ENCODE peak calls at places on chromosome 18, in seven cellular contexts. V is brain microvascular endothelial cell, L is GM23338, A is mammary epithelial cell, H is cardiac muscle cell, C is Peyer's patch, X is hepatocyte. T is an unnamed sample. For H3K27me3, the result is how much of the 10 kb centered on the place peaks cover.

GRCh38 chr18:75358928-75359327 is 68.6 kb downstream of the SMIM21 start:
- DNase-seq in V (no peak), L (no peak), A (no peak), H (no peak), C (no peak), X (no peak), T (no peak)

GRCh38 chr18:37403100-37403781 is 162.4 kb downstream of the CELF4 start:
- DNase-seq in V (peak), L (no peak), A (peak), H (peak), C (no peak), X (peak), T (no peak)

GRCh38 chr18:54269924-54270844 is 867 bp downstream of the POLI start:
- DNase-seq in V (peak), L (peak), A (peak), H (peak), C (peak), X (peak), T (no peak)

GRCh38 chr18:10235553-10235952 is 218.9 kb upstream of the APCDD1 start:
- DNase-seq in V (no peak), L (no peak), A (no peak), H (no peak), C (no peak), X (peak), T (no peak)

GRCh38 chr18:50573679-50574078 is 13.8 kb downstream of the MAPK4 start:
- DNase-seq in V (no peak), L (peak), A (no peak), H (no peak), C (no peak), X (no peak), T (no peak)

GRCh38 chr18:7600528-7601248 is 33.6 kb downstream of the PTPRM start:
- DNase-seq in V (no peak), L (no peak), A (no peak), H (no peak), C (no peak), X (no peak), T (no peak)

GRCh38 chr18:66749030-66749429 is 145.1 kb upstream of the CDH19 start:
- DNase-seq in V (peak), L (peak), A (no peak), H (peak), C (no peak), X (no peak), T (no peak)

GRCh38 chr18:9135912-9136314 is 668 bp upstream of the ANKRD12 start:
- DNase-seq in V (no peak), L (peak), A (peak), H (peak), C (no peak), X (peak), T (no peak)

GRCh38 chr18:10086458-10086857 is 172.6 kb downstream of the VAPA start:
- DNase-seq in V (no peak), L (no peak), A (peak), H (no peak), C (no peak), X (peak), T (no peak)

GRCh38 chr18:69844656-69845055 is 103.0 kb downstream of the CD226 start:
- DNase-seq in V (no peak), L (no peak), A (no peak), H (peak), C (no peak), X (no peak), T (no peak)

GRCh38 chr18:21853020-21853419 is 112.4 kb downstream of the MIB1 start:
- DNase-seq in V (peak), L (peak), A (no peak), H (peak), C (no peak), X (no peak), T (peak)

GRCh38 chr18:50820901-50821520 is 1.2 kb upstream of the MRO start:
- DNase-seq in V (no peak), L (no peak), A (no peak), H (no peak), C (no peak), X (no peak), T (no peak)

GRCh38 chr18:5628512-5629255 is 84.9 kb upstream of the EPB41L3 start:
- DNase-seq in V (no peak), L (peak), A (peak), H (peak), C (peak), X (peak), T (peak)

GRCh38 chr18:75544051-75544481 is 116.6 kb upstream of the SMIM21 start:
- DNase-seq in V (no peak), L (no peak), A (no peak), H (peak), C (no peak), X (no peak), T (no peak)

GRCh38 chr18:37429768-37430167 is 135.8 kb downstream of the CELF4 start:
- DNase-seq in V (no peak), L (peak), A (no peak), H (no peak), C (no peak), X (no peak), T (no peak)

GRCh38 chr18:73979742-73980141 is 167.9 kb downstream of the FBXO15 start:
- DNase-seq in V (no peak), L (no peak), A (peak), H (peak), C (no peak), X (no peak), T (no peak)

GRCh38 chr18:68679531-68679930 is 35.4 kb downstream of the TMX3 start:
- DNase-seq in V (no peak), L (no peak), A (no peak), H (peak), C (no peak), X (no peak), T (no peak)

GRCh38 chr18:39487932-39488331 is 1922.3 kb upstream of the CELF4 start:
- DNase-seq in V (no peak), L (no peak), A (no peak), H (no peak), C (no peak), X (peak), T (no peak)

GRCh38 chr18:57077786-57078552 is 68.9 kb upstream of the BOD1L2 start:
- DNase-seq in V (no peak), L (no peak), A (no peak), H (no peak), C (peak), X (no peak), T (peak)

GRCh38 chr18:21650301-21650700 is 38.2 kb downstream of the SNRPD1 start:
- DNase-seq in V (no peak), L (no peak), A (no peak), H (no peak), C (no peak), X (no peak), T (no peak)

GRCh38 chr18:55264108-55264507 is 304.8 kb upstream of the CCDC68 start:
- DNase-seq in V (no peak), L (peak), A (peak), H (peak), C (no peak), X (no peak), T (peak)

GRCh38 chr18:32213693-32214092 is 23.9 kb downstream of the MEP1B start:
- DNase-seq in V (no peak), L (no peak), A (no peak), H (no peak), C (no peak), X (peak), T (no peak)

GRCh38 chr18:61639886-61640285 is 252.9 kb downstream of the RNF152 start:
- DNase-seq in V (no peak), L (no peak), A (no peak), H (no peak), C (no peak), X (no peak), T (no peak)

GRCh38 chr18:7146067-7146466 is 28.5 kb upstream of the LAMA1 start:
- DNase-seq in V (no peak), L (no peak), A (peak), H (no peak), C (no peak), X (no peak), T (no peak)

GRCh38 chr18:44594779-44595467 is 85.8 kb upstream of the SETBP1 start:
- DNase-seq in V (peak), L (peak), A (peak), H (peak), C (no peak), X (no peak), T (no peak)

GRCh38 chr18:58960946-58961722 is 96.5 kb downstream of the ZNF532 start:
- DNase-seq in V (no peak), L (no peak), A (no peak), H (peak), C (no peak), X (no peak), T (no peak)

GRCh38 chr18:21865043-21865442 is 124.5 kb downstream of the MIB1 start:
- DNase-seq in V (no peak), L (no peak), A (no peak), H (no peak), C (no peak), X (no peak), T (no peak)

GRCh38 chr18:31506024-31506742 is 8.2 kb downstream of the DSG2 start:
- DNase-seq in V (peak), L (peak), A (no peak), H (peak), C (no peak), X (no peak), T (no peak)

GRCh38 chr18:13232060-13232917 is 13.7 kb downstream of the LDLRAD4 start:
- DNase-seq in V (no peak), L (peak), A (no peak), H (peak), C (peak), X (no peak), T (no peak)

GRCh38 chr18:59308201-59309014 is 10.0 kb downstream of the CPLX4 start:
- DNase-seq in V (peak), L (peak), A (peak), H (peak), C (peak), X (peak), T (peak)

GRCh38 chr18:63511285-63511684 is 30.9 kb upstream of the SERPINB12 start:
- DNase-seq in V (peak), L (peak), A (no peak), H (peak), C (no peak), X (peak), T (no peak)
- TF ChIP-seq CTCF in V (peak), L (peak), A (peak), H (peak), C (no peak), X (peak), T (peak)

GRCh38 chr18:63379639-63379962 is 12.6 kb upstream of the KDSR start:
- DNase-seq in V (no peak), L (no peak), A (no peak), H (no peak), C (no peak), X (no peak), T (no peak)
- H3K4me3 ChIP-seq in V (no peak), L (no peak), A (no peak), H (no peak), C (no peak), X (no peak), T (no peak)

GRCh38 chr18:11666176-11666575 is 22.9 kb upstream of the GNAL start:
- DNase-seq in V (no peak), L (no peak), A (no peak), H (no peak), C (no peak), X (no peak), T (no peak)

GRCh38 chr18:11665587-11665986 is 23.5 kb upstream of the GNAL start:
- DNase-seq in V (no peak), L (no peak), A (no peak), H (no peak), C (no peak), X (no peak), T (no peak)

GRCh38 chr18:11664286-11664685 is 24.8 kb upstream of the GNAL start:
- DNase-seq in V (no peak), L (no peak), A (no peak), H (no peak), C (no peak), X (no peak), T (no peak)

GRCh38 chr18:11663630-11664029 is 25.4 kb upstream of the GNAL start:
- DNase-seq in V (no peak), L (no peak), A (no peak), H (no peak), C (no peak), X (no peak), T (no peak)

DNA sequence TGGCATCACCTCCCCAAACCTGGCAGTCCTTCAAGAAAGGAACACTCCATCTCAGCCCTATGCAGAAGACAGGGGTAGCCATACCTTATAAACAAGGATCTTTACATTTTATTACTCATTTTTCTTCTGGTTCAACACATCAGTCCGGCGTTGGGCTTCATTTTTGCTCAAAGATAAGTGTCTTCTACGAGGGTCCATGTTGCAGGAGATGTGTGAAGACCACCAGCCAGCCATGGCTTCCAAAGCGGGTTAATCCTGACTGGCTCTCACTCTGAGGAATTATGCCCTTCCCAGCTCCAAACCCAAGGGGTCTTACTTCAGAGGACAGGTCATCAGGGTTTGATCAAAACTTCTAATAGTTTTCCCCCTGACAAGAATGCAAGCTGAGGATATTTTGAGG is 23.9 kb upstream of the GNAL start:
- DNase-seq in V (no peak), L (no peak), A (no peak), H (no peak), C (no peak), X (no peak), T (no peak)
- H3K27me3 ChIP-seq in V (under half), L (under half), A (under half), H (under half), C (under half), X (under half), T (under half)

DNA sequence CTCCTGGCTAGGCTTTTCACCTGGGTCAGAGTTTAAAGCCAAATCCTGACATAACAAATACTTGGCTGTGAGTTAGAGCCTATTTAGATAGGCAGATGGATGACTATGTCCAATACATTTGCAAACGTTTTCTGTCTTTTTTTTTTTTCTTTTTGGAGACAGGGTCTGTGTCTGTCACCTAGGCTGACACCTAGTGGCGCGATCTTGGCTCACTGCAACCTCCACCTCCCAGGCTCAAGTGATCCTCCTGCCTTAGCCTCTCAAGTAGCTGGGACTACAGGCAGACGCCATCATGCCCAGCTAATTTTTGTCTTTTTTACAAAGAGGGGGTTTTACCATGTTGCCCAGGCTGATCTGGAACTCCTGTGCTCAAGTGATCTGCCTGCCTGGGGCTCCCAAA is 124.8 kb downstream of the DYM start:
- DNase-seq in V (no peak), L (peak), A (no peak), H (no peak), C (no peak), X (no peak), T (no peak)
- TF ChIP-seq CTCF in V (peak), L (peak), A (no peak), H (no peak), C (no peak), X (peak), T (peak)

GRCh38 chr18:79679552-79680099 is at the start of gene CTDP1:
- DNase-seq in V (peak), L (peak), A (peak), H (peak), C (peak), X (peak), T (no peak)

GRCh38 chr18:79678665-79679551 is 695 bp upstream of the CTDP1 start:
- DNase-seq in V (peak), L (peak), A (peak), H (peak), C (peak), X (peak), T (peak)

GRCh38 chr18:79677221-79677620 is 2.4 kb upstream of the CTDP1 start:
- DNase-seq in V (no peak), L (no peak), A (no peak), H (no peak), C (peak), X (no peak), T (no peak)

GRCh38 chr18:79680100-79680879 is 687 bp downstream of the CTDP1 start:
- DNase-seq in V (peak), L (peak), A (peak), H (peak), C (peak), X (peak), T (no peak)

GRCh38 chr18:79677840-79678239 is 1.8 kb upstream of the CTDP1 start:
- DNase-seq in V (no peak), L (no peak), A (no peak), H (no peak), C (no peak), X (no peak), T (no peak)
- H3K4me3 ChIP-seq in V (no peak), L (peak), A (peak), H (no peak), C (no peak), X (peak), T (no peak)

GRCh38 chr18:71503222-71503621 is 1040.9 kb downstream of the CBLN2 start:
- DNase-seq in V (no peak), L (no peak), A (no peak), H (no peak), C (no peak), X (no peak), T (no peak)
- H3K27me3 ChIP-seq in V (under half), L (under half), A (under half), H (under half), C (under half), X (under half), T (under half)

GRCh38 chr18:48955528-48956261 is 4.9 kb upstream of the SMAD7 start:
- DNase-seq in V (peak), L (peak), A (peak), H (peak), C (no peak), X (peak), T (no peak)
- TF ChIP-seq CTCF in V (no peak), L (peak), A (peak), H (peak), C (no peak), X (no peak), T (no peak)

T was measured in GM06990.